ENCODE peak calls at places on chromosomes 16 and 17, in four cellular contexts. C, E, W and T are unnamed samples.

GRCh38 chr17:28057731-28058246 is 15.3 kb downstream of the NLK start:
- DNase-seq in C (peak), E (no peak), W (no peak), T (peak)

GRCh38 chr17:62902573-62903229 is 63.3 kb upstream of the TANC2 start:
- DNase-seq in C (no peak), E (no peak), W (no peak), T (no peak)

GRCh38 chr17:27929990-27930389 is 36.8 kb upstream of the LYRM9 start:
- DNase-seq in C (peak), E (no peak), W (peak), T (peak)

GRCh38 chr17:46191332-46192210 is 1.7 kb downstream of the KANSL1 start:
- DNase-seq in C (no peak), E (peak), W (no peak), T (peak)

GRCh38 chr16:64375386-64375980 is 746.4 kb downstream of the CDH11 start:
- DNase-seq in C (peak), E (no peak), W (no peak), T (no peak)

GRCh38 chr16:4874686-4875085 is 27.4 kb downstream of the UBN1 start:
- DNase-seq in C (no peak), E (no peak), W (no peak), T (no peak)

GRCh38 chr17:2087597-2088211 is 32.8 kb downstream of the HIC1 start:
- DNase-seq in C (peak), E (no peak), W (no peak), T (no peak)

GRCh38 chr17:79620207-79621038 is 9.6 kb upstream of the RBFOX3 start:
- DNase-seq in C (no peak), E (no peak), W (no peak), T (no peak)

GRCh38 chr16:27253526-27253930 is 15.0 kb downstream of the NSMCE1 start:
- DNase-seq in C (peak), E (no peak), W (no peak), T (no peak)

GRCh38 chr17:59856859-59857794 is 35.6 kb downstream of the TUBD1 start:
- DNase-seq in C (no peak), E (no peak), W (no peak), T (no peak)

GRCh38 chr16:1572664-1573063 is 39.2 kb downstream of the TMEM204 start:
- DNase-seq in C (no peak), E (no peak), W (no peak), T (no peak)

GRCh38 chr17:82590216-82590615 is 58.0 kb downstream of the WDR45B start:
- DNase-seq in C (no peak), E (no peak), W (no peak), T (no peak)

GRCh38 chr17:82588266-82589175 is 59.7 kb downstream of the WDR45B start:
- DNase-seq in C (no peak), E (no peak), W (no peak), T (no peak)

GRCh38 chr17:82590881-82591539 is 57.2 kb downstream of the WDR45B start:
- DNase-seq in C (no peak), E (no peak), W (no peak), T (no peak)

GRCh38 chr17:82587234-82588086 is 60.8 kb downstream of the WDR45B start:
- DNase-seq in C (peak), E (no peak), W (no peak), T (no peak)

GRCh38 chr17:82589851-82590180 is 58.4 kb downstream of the WDR45B start:
- DNase-seq in C (no peak), E (no peak), W (no peak), T (no peak)
- H2BK5ac ChIP-seq in C (no peak), E (no peak), W (no peak), T (no peak)

GRCh38 chr16:56933828-56934598 is 2.1 kb downstream of the HERPUD1 start:
- DNase-seq in C (no peak), E (no peak), W (no peak), T (no peak)

GRCh38 chr16:56931769-56932587 is at the start of gene HERPUD1:
- DNase-seq in C (peak), E (peak), W (peak), T (peak)

GRCh38 chr16:56931253-56931768 is 631 bp upstream of the HERPUD1 start:
- DNase-seq in C (no peak), E (no peak), W (no peak), T (peak)

GRCh38 chr16:56933266-56933619 is 1.3 kb downstream of the HERPUD1 start:
- DNase-seq in C (no peak), E (no peak), W (peak), T (no peak)

GRCh38 chr16:56932588-56933265 is 785 bp downstream of the HERPUD1 start:
- DNase-seq in C (peak), E (peak), W (peak), T (peak)
- H4K8ac ChIP-seq in C (peak), E (no peak), W (peak), T (no peak)

GRCh38 chr16:30603945-30604315 is 6.3 kb downstream of the ZNF689 start:
- DNase-seq in C (no peak), E (no peak), W (no peak), T (no peak)

GRCh38 chr16:30600929-30601328 is 9.3 kb downstream of the ZNF689 start:
- DNase-seq in C (no peak), E (no peak), W (no peak), T (no peak)

GRCh38 chr16:30604316-30604947 is 5.8 kb downstream of the ZNF689 start:
- DNase-seq in C (no peak), E (no peak), W (no peak), T (no peak)

GRCh38 chr16:30605148-30605547 is 5.0 kb downstream of the ZNF689 start:
- DNase-seq in C (no peak), E (no peak), W (no peak), T (no peak)

GRCh38 chr16:30602595-30603277 is 7.5 kb downstream of the ZNF689 start:
- DNase-seq in C (peak), E (no peak), W (no peak), T (no peak)
- H3K4me3 ChIP-seq in C (no peak), E (no peak), W (no peak), T (no peak)

DNA sequence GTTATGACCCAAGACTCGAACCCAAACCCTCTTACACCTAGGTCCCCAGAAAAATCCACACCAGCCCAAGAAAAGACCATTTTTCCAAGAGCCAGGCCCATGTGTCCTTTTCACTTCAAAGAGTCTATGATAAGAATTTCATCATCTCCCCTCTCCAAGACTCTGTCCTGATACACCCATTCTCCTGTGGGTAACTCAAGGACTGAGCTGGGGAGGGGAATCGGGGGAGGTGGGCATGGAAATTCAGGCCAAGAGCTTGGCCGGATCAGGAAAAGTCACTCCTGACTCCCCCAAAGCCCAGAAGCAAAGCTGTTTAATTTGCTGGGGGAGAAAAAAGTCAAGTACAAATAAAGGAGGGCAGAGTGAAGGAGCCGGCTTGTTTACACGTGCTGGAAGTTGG is 3.7 kb downstream of the ACLY start:
- DNase-seq in C (no peak), E (no peak), W (no peak), T (no peak)
- H2BK5ac ChIP-seq in C (no peak), E (no peak), W (no peak), T (no peak)